ENCODE peak calls at places on chromosome 4, in nine cellular contexts. P is uterus; Y is NCI-H1417 treated with DMSO at 0.1 percent for 48 hours; X is stimulated activated CD8-positive, alpha-beta memory T cell treated with anti-CD3 and anti-CD28 coated beads, Interleukin-15, amount 100 ng/mL, for 1 hour; M is cardiac muscle cell; G is pancreas; T is brain pericyte; H is GM03348; S is RWPE2. R is an unnamed sample.

GRCh38 chr4:40367451-40367850 is 32.3 kb downstream of the CHRNA9 start:
- DNase-seq in S (no peak), G (no peak), H (no peak), M (peak), P (no peak), X (no peak), T (no peak), Y (no peak), R (no peak)

GRCh38 chr4:158914178-158914577 is 145.4 kb downstream of the FNIP2 start:
- DNase-seq in P (no peak), X (no peak), T (no peak), H (peak), G (no peak), Y (no peak), M (peak), S (no peak), R (no peak)

GRCh38 chr4:161663844-161664243 is 500.0 kb downstream of the FSTL5 start:
- DNase-seq in M (no peak), S (no peak), Y (no peak), X (no peak), H (no peak), P (no peak), G (no peak), T (no peak), R (no peak)

GRCh38 chr4:159015862-159016261 is 87.0 kb upstream of the RAPGEF2 start:
- DNase-seq in G (no peak), X (no peak), S (no peak), P (no peak), M (no peak), H (peak), T (no peak), Y (no peak), R (no peak)

GRCh38 chr4:173013232-173013932 is 155.2 kb upstream of the GALNT7 start:
- DNase-seq in H (peak), G (no peak), P (peak), Y (peak), T (no peak), S (no peak), X (peak), M (peak), R (no peak)

GRCh38 chr4:70969076-70969475 is 24.4 kb upstream of the DCK start:
- DNase-seq in Y (no peak), T (no peak), H (no peak), G (no peak), X (no peak), S (no peak), P (no peak), M (no peak), R (no peak)

GRCh38 chr4:100849319-100849718 is 331.5 kb upstream of the EMCN start:
- DNase-seq in Y (no peak), H (no peak), P (no peak), G (no peak), T (no peak), X (no peak), S (no peak), M (no peak), R (no peak)

GRCh38 chr4:18645356-18645755 is 623.8 kb upstream of the LCORL start:
- DNase-seq in H (no peak), G (no peak), S (no peak), T (no peak), P (no peak), X (no peak), M (no peak), Y (no peak), R (no peak)

GRCh38 chr4:142656178-142656577 is 189.9 kb downstream of the INPP4B start:
- DNase-seq in P (no peak), X (no peak), T (no peak), M (peak), Y (no peak), H (no peak), G (no peak), S (no peak), R (no peak)

GRCh38 chr4:73589261-73589847 is 30.9 kb downstream of the RASSF6 start:
- DNase-seq in T (no peak), H (peak), X (no peak), G (no peak), S (no peak), Y (no peak), M (peak), P (no peak), R (no peak)

GRCh38 chr4:163587867-163588266 is 93.4 kb downstream of the TMA16 start:
- DNase-seq in S (no peak), M (no peak), T (no peak), Y (no peak), X (no peak), G (no peak), P (no peak), H (no peak), R (no peak)

GRCh38 chr4:124591646-124592045 is 120.9 kb downstream of the ANKRD50 start:
- DNase-seq in T (no peak), Y (no peak), S (no peak), X (no peak), G (no peak), P (no peak), H (no peak), M (no peak), R (no peak)

GRCh38 chr4:4610672-4611071 is 68.8 kb upstream of the STX18 start:
- DNase-seq in Y (no peak), H (no peak), S (no peak), P (no peak), X (no peak), M (no peak), G (no peak), T (no peak), R (no peak)

GRCh38 chr4:162650166-162650565 is 486.4 kb upstream of the FSTL5 start:
- DNase-seq in X (no peak), M (no peak), P (no peak), Y (no peak), S (no peak), G (no peak), T (no peak), H (no peak), R (no peak)

GRCh38 chr4:57374866-57375595 is 264.8 kb upstream of the IGFBP7 start:
- DNase-seq in M (no peak), P (no peak), G (no peak), H (no peak), T (no peak), S (no peak), X (no peak), Y (no peak), R (no peak)

GRCh38 chr4:8319731-8320385 is 50.3 kb downstream of the HTRA3 start:
- DNase-seq in P (peak), S (peak), H (no peak), Y (no peak), M (no peak), G (no peak), T (no peak), X (no peak), R (no peak)

GRCh38 chr4:127856485-127857447 is 23.9 kb upstream of the PLK4 start:
- DNase-seq in M (peak), S (no peak), X (no peak), Y (no peak), P (no peak), H (peak), G (no peak), T (no peak), R (no peak)

GRCh38 chr4:5050520-5050955 is 742 bp upstream of the STK32B start:
- DNase-seq in X (no peak), P (peak), S (peak), T (no peak), G (peak), Y (peak), M (peak), H (peak), R (no peak)

GRCh38 chr4:15336410-15337184 is 91.2 kb upstream of the C1QTNF7 start:
- DNase-seq in Y (no peak), X (no peak), P (no peak), S (no peak), G (no peak), H (peak), T (peak), M (peak), R (no peak)

GRCh38 chr4:114598191-114599121 is at the start of gene UGT8:
- DNase-seq in X (no peak), Y (peak), H (peak), P (no peak), T (no peak), G (peak), M (peak), S (no peak), R (no peak)

GRCh38 chr4:38715076-38715475 is 51.1 kb downstream of the KLF3 start:
- DNase-seq in X (no peak), H (peak), S (no peak), Y (no peak), P (no peak), T (no peak), G (no peak), M (no peak), R (no peak)

GRCh38 chr4:40648742-40649281 is 19.1 kb upstream of the RBM47 start:
- DNase-seq in H (no peak), S (no peak), T (no peak), Y (no peak), P (no peak), X (no peak), G (peak), M (no peak), R (no peak)

GRCh38 chr4:185359767-185360446 is 35.8 kb downstream of the LRP2BP start:
- DNase-seq in X (no peak), G (no peak), M (peak), S (no peak), H (no peak), T (peak), Y (no peak), P (no peak), R (no peak)

GRCh38 chr4:74402692-74403460 is 37.9 kb downstream of the EREG start:
- DNase-seq in M (no peak), H (no peak), Y (no peak), G (no peak), P (no peak), S (no peak), X (no peak), T (no peak), R (no peak)

GRCh38 chr4:46586566-46586965 is 196.6 kb upstream of the GABRA2 start:
- DNase-seq in P (no peak), S (no peak), M (no peak), X (no peak), T (no peak), Y (no peak), G (no peak), H (no peak), R (no peak)

GRCh38 chr4:82367438-82368097 is 6.2 kb downstream of the HNRNPD start:
- DNase-seq in H (no peak), G (no peak), S (no peak), M (no peak), P (no peak), T (no peak), Y (no peak), X (no peak), R (no peak)

GRCh38 chr4:88600129-88600849 is 8.0 kb downstream of the HERC3 start:
- DNase-seq in X (no peak), G (no peak), Y (peak), T (no peak), S (no peak), M (peak), H (peak), P (no peak), R (peak)

GRCh38 chr4:137283737-137284136 is 248.6 kb downstream of the PCDH18 start:
- DNase-seq in M (peak), S (no peak), G (no peak), T (no peak), Y (no peak), H (peak), X (no peak), P (no peak), R (no peak)

GRCh38 chr4:184217569-184218131 is at the start of gene ENPP6:
- DNase-seq in X (no peak), G (no peak), T (no peak), S (no peak), H (no peak), P (no peak), M (no peak), Y (no peak), R (no peak)

GRCh38 chr4:154626793-154627484 is 14.5 kb upstream of the FGG start:
- DNase-seq in H (peak), G (peak), Y (no peak), X (no peak), T (no peak), P (peak), S (peak), M (peak), R (no peak)

GRCh38 chr4:74117024-74117534 is 18.1 kb upstream of the CXCL2 start:
- DNase-seq in G (peak), P (peak), M (peak), H (peak), T (no peak), X (no peak), Y (no peak), S (no peak), R (no peak)

GRCh38 chr4:150135134-150135773 is 57.0 kb downstream of the DCLK2 start:
- DNase-seq in M (no peak), P (no peak), S (no peak), H (no peak), T (no peak), Y (no peak), G (no peak), X (no peak), R (no peak)

GRCh38 chr4:184163813-184164212 is 53.9 kb downstream of the ENPP6 start:
- DNase-seq in H (peak), Y (no peak), G (peak), T (no peak), P (no peak), X (no peak), M (peak), S (no peak), R (no peak)

GRCh38 chr4:56276547-56276946 is 110.7 kb downstream of the AASDH start:
- DNase-seq in T (no peak), H (no peak), Y (no peak), S (no peak), M (no peak), X (no peak), G (no peak), P (no peak), R (no peak)

GRCh38 chr4:158796370-158797140 is 27.7 kb downstream of the FNIP2 start:
- DNase-seq in Y (no peak), S (no peak), T (no peak), H (peak), X (no peak), G (no peak), M (no peak), P (no peak), R (no peak)

GRCh38 chr4:122044496-122044895 is 92.6 kb upstream of the TRPC3 start:
- DNase-seq in X (no peak), H (no peak), P (no peak), G (no peak), S (no peak), T (no peak), M (peak), Y (no peak), R (no peak)

GRCh38 chr4:62640296-62640695 is 1440.2 kb downstream of the ADGRL3 start:
- DNase-seq in S (peak), P (no peak), M (no peak), H (no peak), Y (no peak), T (no peak), X (no peak), G (no peak), R (no peak)

GRCh38 chr4:169485791-169486742 is 126.3 kb downstream of the NEK1 start:
- DNase-seq in Y (no peak), G (peak), T (peak), H (peak), S (no peak), P (no peak), M (peak), X (no peak), R (no peak)

GRCh38 chr4:60822986-60823385 is 377.1 kb upstream of the ADGRL3 start:
- DNase-seq in M (no peak), G (no peak), X (no peak), Y (no peak), S (no peak), P (no peak), H (no peak), T (no peak), R (no peak)